ENCODE peak calls at places on chromosome 22, in eight cellular contexts. I is thoracic aorta, P is transverse colon, X is kidney, K is colonic mucosa, J is pancreas, U is GM23248, O is sigmoid colon. T is an unnamed sample.
A peak's percentile ranks its signal among the peaks of the same experiment; 100 is the strongest.

GRCh38 chr22:36367066-36367465 is 20.7 kb downstream of the MYH9 start:
- DNase-seq in J (no peak), I (no peak), P (no peak), U (no peak), X (no peak), K (no peak), O (no peak), T (no peak)

GRCh38 chr22:41910599-41911291 is 4.1 kb downstream of the SHISA8 start:
- DNase-seq in X (no peak), P (no peak), U (peak; percentile 67), K (no peak), O (no peak), I (no peak), J (no peak), T (peak; percentile 38)

GRCh38 chr22:31488988-31489617 is 539 bp downstream of the EIF4ENIF1 start:
- DNase-seq in P (peak; percentile 39), K (peak; percentile 45), X (peak; percentile 83), U (peak; percentile 76), J (peak; percentile 35), I (no peak), O (no peak), T (peak; percentile 66)

GRCh38 chr22:47112994-47113879 is 350.8 kb downstream of the TBC1D22A start:
- DNase-seq in O (no peak), K (no peak), I (no peak), J (no peak), U (no peak), X (no peak), P (no peak), T (no peak)

GRCh38 chr22:42217752-42218280 is 52.6 kb downstream of the TCF20 start:
- DNase-seq in I (no peak), J (no peak), X (no peak), U (peak; percentile 5), K (no peak), O (no peak), P (no peak), T (no peak)

GRCh38 chr22:29172216-29172615 is 33.5 kb upstream of the EMID1 start:
- DNase-seq in X (peak; percentile 46), U (no peak), O (peak; percentile 54), I (no peak), P (no peak), K (no peak), J (no peak), T (no peak)

GRCh38 chr22:49156662-49157285 is 670.9 kb downstream of the BRD1 start:
- DNase-seq in P (peak; percentile 17), O (no peak), I (no peak), U (no peak), J (peak; percentile 63), X (no peak), K (peak; percentile 30), T (peak; percentile 55)

GRCh38 chr22:34897126-34897525 is 168.8 kb upstream of the ISX start:
- DNase-seq in I (no peak), P (no peak), K (no peak), X (no peak), J (no peak), O (no peak), U (no peak), T (no peak)

GRCh38 chr22:16961477-16962186 is 46.4 kb downstream of the GAB4 start:
- DNase-seq in I (no peak), J (no peak), P (no peak), U (no peak), O (no peak), X (peak; percentile 52), K (no peak), T (no peak)

GRCh38 chr22:28882545-28882877 is 861 bp upstream of the ZNRF3 start:
- DNase-seq in I (no peak), P (no peak), U (peak; percentile 63), X (no peak), O (peak; percentile 74), K (no peak), J (no peak), T (peak; percentile 35)

GRCh38 chr22:25081409-25081824 is 118.2 kb upstream of the CRYBB3 start:
- DNase-seq in K (peak; percentile 49), O (no peak), P (peak; percentile 41), J (peak; percentile 43), U (peak; percentile 41), X (no peak), I (no peak), T (peak; percentile 64)

GRCh38 chr22:47128216-47129215 is 366.1 kb downstream of the TBC1D22A start:
- DNase-seq in X (no peak), U (no peak), O (no peak), P (no peak), K (no peak), I (no peak), J (no peak), T (no peak)

GRCh38 chr22:22060200-22061084 is 77.9 kb upstream of the TOP3B start:
- DNase-seq in J (peak; percentile 42), X (no peak), U (peak; percentile 43), K (peak; percentile 56), I (no peak), O (peak; percentile 68), P (peak; percentile 44), T (peak; percentile 64)

GRCh38 chr22:31346733-31347250 is 646 bp upstream of the PATZ1 start:
- DNase-seq in X (peak; percentile 91), K (peak; percentile 58), P (peak; percentile 57), O (peak; percentile 74), U (peak; percentile 70), J (peak; percentile 74), I (no peak), T (peak; percentile 74)

GRCh38 chr22:35150163-35151107 is 84.5 kb downstream of the ISX start:
- DNase-seq in K (peak; percentile 77), P (peak; percentile 73), J (peak; percentile 65), O (peak; percentile 69), X (no peak), I (no peak), U (peak; percentile 48), T (peak; percentile 71)

GRCh38 chr22:41482319-41482935 is 13.5 kb downstream of the ACO2 start:
- DNase-seq in J (no peak), K (no peak), I (no peak), O (no peak), X (no peak), U (peak; percentile 40), P (no peak), T (no peak)

GRCh38 chr22:40030757-40031092 is 36.0 kb downstream of the FAM83F start:
- DNase-seq in U (no peak), O (peak; percentile 32), P (no peak), K (no peak), I (no peak), J (no peak), X (no peak), T (no peak)
- H3K4me3 ChIP-seq in U (no peak overlapping the region), O (no peak overlapping the region), P (no peak overlapping the region), K (no peak overlapping the region), I (no peak overlapping the region), J (no peak overlapping the region), X (no peak overlapping the region), T (no peak overlapping the region)

GRCh38 chr22:37561209-37562048 is 1.1 kb downstream of the CDC42EP1 start:
- DNase-seq in U (peak; percentile 94), X (peak; percentile 96), O (peak; percentile 97), J (peak; percentile 96), K (peak; percentile 99), I (peak; percentile 84), P (peak; percentile 95), T (peak; percentile 95)

GRCh38 chr22:37558815-37559214 is 1.5 kb upstream of the CDC42EP1 start:
- DNase-seq in J (no peak), O (no peak), U (no peak), I (no peak), K (no peak), X (no peak), P (no peak), T (no peak)

GRCh38 chr22:37559901-37560681 is at the start of gene CDC42EP1:
- DNase-seq in I (no peak), X (peak; percentile 89), P (peak; percentile 75), K (peak; percentile 84), U (peak; percentile 82), O (peak; percentile 84), J (peak; percentile 75), T (peak; percentile 89)

GRCh38 chr22:37560682-37561208 is 465 bp downstream of the CDC42EP1 start:
- DNase-seq in O (peak; percentile 81), I (no peak), U (peak; percentile 67), J (peak; percentile 72), K (no peak), X (peak; percentile 91), P (peak; percentile 34), T (peak; percentile 73)

GRCh38 chr22:37559521-37559900 is 769 bp upstream of the CDC42EP1 start:
- DNase-seq in K (no peak), J (no peak), P (no peak), I (no peak), U (no peak), O (no peak), X (no peak), T (no peak)
- H3K27ac ChIP-seq in K (peak overlapping the region; percentile 94), J (peak overlapping the region; percentile 98), P (peak overlapping the region; percentile 99), I (peak overlapping the region; percentile 99), U (peak overlapping the region; percentile 94), O (peak overlapping the region; percentile 94), X (peak overlapping the region; percentile 93), T (peak overlapping the region; percentile 100)

GRCh38 chr22:27846248-27846760 is 44.7 kb upstream of the MN1 start:
- DNase-seq in X (no peak), K (no peak), U (no peak), O (no peak), P (no peak), I (no peak), J (no peak), T (no peak)

GRCh38 chr22:27848005-27848404 is 46.4 kb upstream of the MN1 start:
- DNase-seq in X (no peak), U (no peak), K (no peak), O (no peak), J (no peak), P (no peak), I (no peak), T (no peak)

GRCh38 chr22:27844656-27845602 is 43.4 kb upstream of the MN1 start:
- DNase-seq in K (no peak), O (peak; percentile 61), X (no peak), J (no peak), P (no peak), U (no peak), I (no peak), T (no peak)

GRCh38 chr22:27845603-27846100 is 44.1 kb upstream of the MN1 start:
- DNase-seq in K (no peak), P (no peak), J (no peak), U (no peak), O (peak; percentile 41), I (no peak), X (no peak), T (no peak)

GRCh38 chr22:27846910-27847309 is 45.4 kb upstream of the MN1 start:
- DNase-seq in O (no peak), X (no peak), U (no peak), I (no peak), J (no peak), P (no peak), K (no peak), T (no peak)
- H3K4me1 ChIP-seq in O (peaks cover 42% of the 10 kb centered on the region), X (no peaks in the 10 kb centered on the region), U (peaks cover 14% of the 10 kb centered on the region), I (peaks cover 27% of the 10 kb centered on the region), J (peaks cover 3% of the 10 kb centered on the region), P (no peaks in the 10 kb centered on the region), K (no peaks in the 10 kb centered on the region), T (peaks cover 20% of the 10 kb centered on the region)

DNA sequence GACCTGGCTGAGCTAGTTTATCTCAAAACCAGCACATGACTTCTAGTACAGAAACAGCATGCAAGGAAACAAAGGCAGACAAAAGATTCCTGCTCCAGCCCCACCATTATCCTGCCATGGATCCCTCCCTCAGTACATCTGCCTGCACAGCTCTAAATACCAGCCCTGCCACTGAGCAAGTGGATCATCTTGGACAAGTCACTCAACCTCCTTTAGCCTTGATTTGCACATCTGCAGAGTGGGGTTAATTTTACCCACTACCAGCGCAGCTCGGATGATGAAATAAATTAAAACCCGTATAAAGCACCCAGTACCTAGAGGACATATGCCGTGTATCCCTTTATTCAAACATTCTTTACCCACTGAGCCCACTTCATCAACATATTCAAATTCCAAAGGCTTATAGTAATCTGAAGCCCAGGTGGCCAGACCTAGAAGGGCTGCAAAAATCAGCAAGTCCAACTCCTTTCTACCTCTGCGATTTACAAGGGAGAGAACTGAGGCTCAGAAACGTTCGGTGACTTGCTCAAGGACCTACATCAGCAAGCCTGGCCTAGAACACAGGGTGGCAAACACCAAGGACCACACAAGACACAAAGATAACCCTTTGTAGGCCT is 7.5 kb downstream of the SYN3 start:
- DNase-seq in U (no peak), J (no peak), K (no peak), O (no peak), X (no peak), P (no peak), I (no peak), T (no peak)
- H3K4me3 ChIP-seq in U (no peak overlapping the region), J (no peak overlapping the region), K (no peak overlapping the region), O (no peak overlapping the region), X (no peak overlapping the region), P (no peak overlapping the region), I (no peak overlapping the region), T (no peak overlapping the region)

T was measured in hepatocyte.